ENCODE peak calls at places on chromosome 15, in nine cellular contexts. M, X, S, U, P, A, W, F and T are unnamed samples.

GRCh38 chr15:76337739-76338554 is 1.4 kb downstream of the ISL2 start:
- DNase-seq in S (peak), U (peak), M (no peak), A (peak), F (no peak), P (peak), W (no peak), X (no peak), T (no peak)

GRCh38 chr15:101489236-101489632 is 273 bp downstream of the PCSK6 start:
- DNase-seq in P (peak), S (peak), U (peak), X (peak), A (peak), F (no peak), W (no peak), M (peak), T (no peak)

GRCh38 chr15:31485431-31485830 is 158.8 kb downstream of the KLF13 start:
- DNase-seq in W (no peak), F (no peak), P (no peak), M (no peak), A (no peak), S (no peak), X (no peak), U (no peak), T (no peak)

GRCh38 chr15:73368301-73369072 is at the start of gene HCN4:
- DNase-seq in A (no peak), W (no peak), S (peak), F (no peak), P (peak), X (no peak), U (no peak), M (no peak), T (no peak)

GRCh38 chr15:65374831-65375401 is 2.9 kb downstream of the IGDCC3 start:
- DNase-seq in U (no peak), M (no peak), W (no peak), S (no peak), A (no peak), X (no peak), F (no peak), P (no peak), T (no peak)

GRCh38 chr15:73972984-73973682 is 19.0 kb downstream of the STOML1 start:
- DNase-seq in S (peak), U (peak), P (peak), F (peak), X (no peak), M (peak), A (peak), W (peak), T (peak)

GRCh38 chr15:74130089-74130848 is at the start of gene ISLR2:
- DNase-seq in M (no peak), U (no peak), P (peak), A (no peak), W (no peak), X (no peak), F (no peak), S (peak), T (no peak)

GRCh38 chr15:50128266-50128665 is 9.2 kb upstream of the ATP8B4 start:
- DNase-seq in P (peak), U (peak), S (no peak), W (no peak), X (no peak), F (no peak), M (peak), A (peak), T (no peak)

GRCh38 chr15:61879219-61879618 is 181.0 kb downstream of the VPS13C start:
- DNase-seq in F (peak), M (peak), P (no peak), W (no peak), U (peak), X (no peak), S (no peak), A (no peak), T (no peak)

GRCh38 chr15:41019174-41019573 is 65.9 kb downstream of the CHAC1 start:
- DNase-seq in M (no peak), S (no peak), W (no peak), A (no peak), X (no peak), P (no peak), U (no peak), F (peak), T (no peak)

GRCh38 chr15:91265431-91265940 is 165.4 kb downstream of the SV2B start:
- DNase-seq in W (no peak), S (no peak), X (no peak), P (no peak), F (no peak), A (no peak), U (no peak), M (no peak), T (no peak)

GRCh38 chr15:78072080-78072892 is 5.2 kb downstream of the TBC1D2B start:
- DNase-seq in W (no peak), P (no peak), X (no peak), S (no peak), M (no peak), F (no peak), U (peak), A (no peak), T (no peak)

GRCh38 chr15:63135804-63136203 is 14.1 kb downstream of the LACTB start:
- DNase-seq in F (peak), X (no peak), A (no peak), P (no peak), U (no peak), S (no peak), W (peak), M (no peak), T (no peak)

GRCh38 chr15:82531496-82532382 is 8.5 kb downstream of the RPS17 start:
- DNase-seq in S (peak), F (no peak), A (peak), W (no peak), P (no peak), M (no peak), U (no peak), X (no peak), T (peak)

GRCh38 chr15:65411470-65412071 is 11.2 kb downstream of the IGDCC4 start:
- DNase-seq in S (no peak), U (no peak), P (no peak), M (no peak), W (no peak), A (no peak), X (no peak), F (no peak), T (no peak)

GRCh38 chr15:97783240-97783639 is 177.3 kb upstream of the ARRDC4 start:
- DNase-seq in U (no peak), A (no peak), W (no peak), M (no peak), F (no peak), P (no peak), X (no peak), S (no peak), T (no peak)

GRCh38 chr15:38525489-38525888 is 39.1 kb downstream of the RASGRP1 start:
- DNase-seq in U (no peak), A (no peak), W (no peak), F (no peak), X (no peak), S (no peak), M (no peak), P (no peak), T (no peak)

GRCh38 chr15:27043770-27044169 is 72.8 kb downstream of the GABRG3 start:
- DNase-seq in F (no peak), A (no peak), S (no peak), P (no peak), U (no peak), M (no peak), W (no peak), X (no peak), T (no peak)

GRCh38 chr15:99692825-99693224 is 40.4 kb downstream of the LYSMD4 start:
- DNase-seq in X (no peak), U (no peak), W (no peak), F (no peak), P (no peak), M (no peak), S (no peak), A (no peak), T (no peak)

GRCh38 chr15:73602992-73603391 is 30.2 kb downstream of the NPTN start:
- DNase-seq in W (no peak), P (no peak), M (no peak), S (no peak), U (no peak), A (no peak), F (peak), X (no peak), T (no peak)

GRCh38 chr15:41581110-41581509 is 22.1 kb downstream of the TYRO3 start:
- DNase-seq in X (peak), W (no peak), F (no peak), A (peak), U (no peak), S (no peak), P (no peak), M (no peak), T (no peak)

GRCh38 chr15:73926191-73927002 is at the start of gene LOXL1:
- DNase-seq in W (no peak), S (peak), F (peak), U (peak), M (peak), X (peak), A (peak), P (no peak), T (peak)

GRCh38 chr15:57485869-57486268 is 105.8 kb upstream of the MYZAP start:
- DNase-seq in M (peak), S (peak), U (no peak), P (no peak), X (peak), F (peak), W (peak), A (no peak), T (no peak)

GRCh38 chr15:62527387-62527786 is 362.3 kb upstream of the C2CD4B start:
- DNase-seq in W (no peak), S (no peak), M (no peak), P (no peak), U (no peak), A (no peak), X (no peak), F (no peak), T (no peak)

DNA sequence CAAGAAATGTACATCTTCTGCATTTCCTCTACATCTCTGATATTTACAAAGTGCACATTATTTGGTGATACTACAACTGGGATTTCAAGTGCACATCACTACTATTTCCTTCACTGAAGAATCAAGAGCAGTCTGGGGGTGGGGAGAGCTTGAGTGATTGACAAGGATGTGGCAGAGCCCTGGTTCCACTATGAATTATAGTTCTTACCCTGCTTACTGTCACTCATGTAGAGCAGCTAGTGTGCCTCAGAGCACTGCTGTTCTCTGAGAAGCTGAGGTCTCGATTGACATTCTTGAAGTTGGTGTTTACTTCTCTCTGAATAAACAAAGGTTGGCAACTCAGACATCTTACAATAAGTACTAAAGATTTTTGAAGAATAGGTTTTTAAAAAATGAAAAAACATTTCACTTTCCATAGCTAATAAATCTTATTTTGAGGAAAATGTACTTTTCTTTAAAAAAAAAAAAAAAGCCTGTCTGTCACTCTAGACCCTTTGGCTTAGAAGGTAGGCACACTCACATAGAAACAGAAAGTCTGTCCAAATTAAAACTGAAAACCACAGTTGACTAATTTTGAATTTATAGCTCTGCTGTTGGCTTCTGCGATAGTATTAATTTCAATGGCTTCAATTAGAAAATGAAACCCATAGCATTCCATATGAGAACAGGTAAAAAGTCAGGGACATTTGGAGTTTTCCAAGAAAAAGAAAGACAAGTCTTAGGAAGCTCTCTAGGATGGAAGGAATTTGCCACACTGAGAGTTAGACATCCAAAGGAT is 5.6 kb downstream of the GREM1 start:
- DNase-seq in P (no peak), U (no peak), S (no peak), A (no peak), W (no peak), M (no peak), F (no peak), X (no peak), T (no peak)
- TF ChIP-seq POLR2AphosphoS5 in P (no peak), U (no peak), S (no peak), A (no peak), W (no peak), M (no peak), F (no peak), X (no peak), T (no peak)

GRCh38 chr15:29143293-29143692 is 126.3 kb downstream of the NSMCE3 start:
- DNase-seq in S (no peak), A (no peak), U (no peak), F (no peak), P (no peak), M (no peak), W (no peak), X (no peak), T (no peak)
- H3K27ac ChIP-seq in S (no peak), A (no peak), U (no peak), F (no peak), P (no peak), M (no peak), W (no peak), X (no peak), T (no peak)

GRCh38 chr15:55389276-55389631 is 18.9 kb downstream of the CCPG1 start:
- DNase-seq in P (no peak), S (no peak), U (no peak), W (peak), F (no peak), M (no peak), A (no peak), X (no peak), T (no peak)

GRCh38 chr15:55398243-55398642 is 9.9 kb downstream of the CCPG1 start:
- DNase-seq in A (peak), F (no peak), M (no peak), P (no peak), S (no peak), W (no peak), U (no peak), X (no peak), T (no peak)

DNA sequence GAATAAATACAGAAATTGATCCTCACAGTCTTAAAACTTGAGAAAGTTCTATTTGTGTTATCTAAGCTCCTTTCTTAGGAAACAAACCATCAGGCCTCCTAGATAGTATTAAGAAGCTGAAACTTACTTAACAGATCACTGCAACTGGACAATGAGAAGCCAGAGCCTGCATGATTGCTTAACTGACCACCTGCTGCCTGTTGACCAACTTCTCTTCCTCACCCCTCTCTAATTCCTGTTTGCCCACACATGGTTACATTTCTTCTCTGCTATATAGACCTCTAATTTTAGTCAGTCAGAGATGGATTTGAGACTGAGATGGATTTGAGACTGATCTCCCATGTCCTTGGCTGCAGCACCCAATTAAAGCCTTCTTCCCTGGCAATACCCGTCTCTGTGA is 13.5 kb downstream of the CCPG1 start:
- DNase-seq in P (no peak), S (no peak), U (no peak), F (no peak), X (no peak), W (no peak), M (no peak), A (no peak), T (no peak)
- TF ChIP-seq POLR2AphosphoS5 in P (no peak), S (peak), U (no peak), F (no peak), X (no peak), W (no peak), M (no peak), A (no peak), T (no peak)

DNA sequence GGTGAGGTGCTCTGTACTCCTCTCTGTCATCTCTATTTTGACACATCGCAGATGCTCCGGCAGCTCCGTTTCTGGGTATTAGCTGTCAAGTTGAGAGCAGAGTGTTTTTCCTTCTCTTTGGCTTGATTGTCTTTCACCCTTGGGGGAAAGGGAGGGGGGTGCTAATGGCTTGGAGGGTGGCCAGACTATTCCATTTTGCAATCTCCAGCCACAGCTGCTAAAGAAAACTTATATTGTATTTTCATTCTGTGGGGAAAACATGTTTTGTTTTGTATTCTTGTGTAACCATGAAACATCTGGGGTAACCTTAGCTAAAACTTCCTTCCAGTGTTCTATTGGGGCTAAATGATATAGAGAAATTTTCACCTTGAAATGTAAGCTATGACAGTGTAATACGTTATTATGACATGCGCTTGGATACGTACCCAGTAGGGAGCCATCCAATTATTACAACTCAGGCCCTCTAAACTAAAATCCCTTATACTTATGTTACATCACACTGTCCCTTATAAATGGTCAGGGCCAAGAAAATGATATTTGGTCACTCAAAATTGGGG is 14.0 kb upstream of the LARP6 start:
- DNase-seq in U (no peak), F (peak), X (no peak), W (no peak), A (no peak), S (no peak), P (peak), M (no peak), T (no peak)
- H3K27ac ChIP-seq in U (peak), F (no peak), X (no peak), W (no peak), A (no peak), S (no peak), P (peak), M (no peak), T (peak)

DNA sequence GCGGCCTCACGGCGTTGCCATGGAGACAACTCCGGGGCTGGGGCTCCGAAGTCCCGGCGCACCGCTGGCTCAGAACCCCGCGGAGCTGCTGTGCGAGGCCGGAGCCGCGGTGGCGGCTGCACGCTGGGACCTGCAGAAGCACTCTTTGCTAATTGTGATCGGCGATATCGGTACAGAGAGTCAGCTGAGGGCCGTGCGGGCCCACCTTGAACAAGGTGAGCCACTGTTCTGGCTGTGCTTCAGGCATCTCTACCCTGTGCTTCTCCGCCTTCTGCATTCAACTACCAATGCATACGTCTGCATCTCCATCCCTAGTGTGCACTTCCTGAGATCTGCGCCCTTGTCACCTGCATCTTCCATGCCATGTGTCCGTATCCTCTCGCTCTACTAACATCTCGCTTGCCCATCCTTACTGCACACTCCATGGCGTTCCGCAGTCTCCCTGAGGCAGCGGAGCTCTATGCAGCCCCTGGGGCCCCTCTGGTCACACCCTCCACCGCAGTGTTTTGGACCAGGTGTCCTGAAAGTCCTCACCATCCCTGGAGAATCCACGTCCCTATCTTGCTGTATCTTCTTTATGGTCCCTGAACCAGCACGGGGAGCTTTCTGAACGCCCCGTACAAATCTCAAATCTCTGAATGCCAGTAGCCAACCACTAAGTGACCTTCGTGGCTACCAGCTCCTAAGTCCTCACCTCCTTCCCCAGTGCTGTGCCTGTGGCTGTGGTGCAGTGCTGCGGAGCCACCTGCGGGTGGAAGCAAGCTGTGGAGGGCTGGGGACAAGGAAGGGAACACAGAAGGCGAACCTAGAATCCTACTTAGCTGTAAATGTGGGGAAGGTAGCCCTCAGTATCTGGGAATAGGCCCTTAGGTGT is 6.2 kb upstream of the MAP1A start:
- DNase-seq in A (peak), P (peak), S (no peak), F (no peak), X (peak), W (no peak), M (no peak), U (no peak), T (no peak)
- TF ChIP-seq POLR2AphosphoS5 in A (no peak), P (no peak), S (no peak), F (no peak), X (no peak), W (no peak), M (no peak), U (no peak), T (no peak)

DNA sequence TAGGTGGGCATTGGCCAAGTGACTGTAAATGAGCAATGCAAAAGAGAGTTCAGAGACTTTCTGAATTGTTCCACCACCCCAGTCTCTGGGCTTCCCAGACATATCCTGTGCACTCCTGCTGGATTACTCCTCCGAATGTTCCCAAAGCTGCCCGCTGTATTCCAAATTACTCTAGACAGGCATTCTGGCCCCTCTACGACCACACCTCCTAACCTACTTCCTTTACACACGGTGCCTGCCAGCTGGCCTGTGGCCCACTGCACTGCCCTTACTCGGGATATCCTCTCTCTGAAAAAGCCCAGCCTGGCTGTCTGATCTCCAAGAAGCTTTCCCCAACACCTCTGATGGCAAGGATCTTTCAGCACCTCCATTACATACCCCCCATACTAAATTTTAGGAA is 66.6 kb downstream of the DUT start:
- DNase-seq in W (no peak), P (no peak), M (peak), S (peak), X (no peak), A (no peak), U (no peak), F (peak), T (no peak)
- H3K27ac ChIP-seq in W (no peak), P (no peak), M (no peak), S (no peak), X (no peak), A (no peak), U (no peak), F (no peak), T (peak)

DNA sequence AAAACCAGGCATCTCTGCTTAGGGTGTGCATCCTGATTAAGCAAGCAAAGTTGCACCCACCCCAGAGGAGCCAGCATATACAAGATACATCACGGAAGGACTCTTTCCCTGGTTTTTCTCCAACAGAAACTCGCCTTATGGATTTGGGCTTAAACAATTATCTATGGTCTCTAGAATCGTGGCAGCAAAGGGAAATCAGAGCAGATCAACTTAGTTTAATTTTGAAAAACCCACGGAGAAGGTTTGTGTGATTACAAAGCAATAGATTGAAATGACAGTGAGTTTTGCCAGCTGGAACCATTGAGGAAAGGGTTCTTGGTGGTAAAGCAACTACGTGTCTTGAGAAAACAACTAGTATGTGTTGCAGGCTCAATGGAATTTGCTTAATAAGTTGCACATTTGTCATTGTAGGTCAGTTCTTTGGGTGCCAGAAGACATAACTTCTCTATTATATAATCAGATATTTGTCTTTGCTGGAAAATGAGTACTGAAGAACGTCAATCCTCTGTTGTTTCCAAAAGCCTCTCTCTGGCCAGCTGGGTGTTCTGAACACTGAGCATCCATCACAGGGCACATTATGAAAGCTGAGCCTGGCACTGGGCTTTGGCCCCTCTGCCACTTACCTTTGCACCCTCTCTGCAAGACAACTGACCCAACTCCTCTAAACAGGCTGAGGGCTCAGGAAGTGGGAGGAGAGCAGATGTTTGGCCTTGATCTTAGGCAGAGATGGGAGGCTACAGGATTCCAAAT is 75.7 kb upstream of the FBN1 start:
- DNase-seq in F (no peak), P (no peak), A (peak), U (no peak), S (no peak), X (no peak), M (no peak), W (no peak), T (no peak)
- TF ChIP-seq POLR2AphosphoS5 in F (no peak), P (peak), A (no peak), U (no peak), S (no peak), X (no peak), M (no peak), W (no peak), T (no peak)